ENCODE peak calls at places on chromosome 16, in seven cellular contexts. H is thoracic aorta; N is glutamatergic neuron; B is cardiac muscle cell; K is GM06990; X is activated CD8-positive, alpha-beta T cell treated with anti-CD3 and anti-CD28 coated beads for 36 hours; P is uterus. Q is an unnamed sample.

GRCh38 chr16:16050106-16050505 is 100.7 kb downstream of the ABCC1 start:
- DNase-seq in H (no peak), N (no peak), B (no peak), K (no peak), X (no peak), P (no peak), Q (no peak)

GRCh38 chr16:80150978-80151705 is 389.7 kb upstream of the DYNLRB2 start:
- DNase-seq in H (no peak), N (no peak), B (no peak), K (no peak), X (no peak), P (no peak), Q (no peak)

GRCh38 chr16:86700396-86700945 is 122.1 kb downstream of the FOXL1 start:
- DNase-seq in H (no peak), N (no peak), B (no peak), K (no peak), X (no peak), P (no peak), Q (no peak)

GRCh38 chr16:85551319-85551978 is 61.7 kb upstream of the GSE1 start:
- DNase-seq in H (no peak), N (no peak), B (no peak), K (no peak), X (peak), P (no peak), Q (no peak)

GRCh38 chr16:46568472-46569230 is 52.5 kb downstream of the SHCBP1 start:
- DNase-seq in H (no peak), N (no peak), B (no peak), K (no peak), X (no peak), P (no peak), Q (no peak)

GRCh38 chr16:67013823-67014640 is 14.9 kb upstream of the CBFB start:
- DNase-seq in H (no peak), N (peak), B (peak), K (peak), X (peak), P (peak), Q (peak)

GRCh38 chr16:29806096-29806579 is at the start of gene MAZ:
- DNase-seq in H (no peak), N (no peak), B (peak), K (peak), X (no peak), P (no peak), Q (no peak)

GRCh38 chr16:67951485-67951884 is 7.6 kb upstream of the LCAT start:
- DNase-seq in H (no peak), N (no peak), B (no peak), K (no peak), X (no peak), P (no peak), Q (peak)

GRCh38 chr16:51374346-51374745 is 223.3 kb upstream of the SALL1 start:
- DNase-seq in H (no peak), N (no peak), B (peak), K (no peak), X (no peak), P (no peak), Q (no peak)

GRCh38 chr16:12470311-12471229 is 333.1 kb downstream of the CPPED1 start:
- DNase-seq in H (peak), N (no peak), B (no peak), K (no peak), X (no peak), P (peak), Q (no peak)

GRCh38 chr16:68491576-68491950 is 43.3 kb upstream of the SMPD3 start:
- DNase-seq in H (no peak), N (no peak), B (no peak), K (no peak), X (no peak), P (no peak), Q (no peak)

GRCh38 chr16:23435500-23435899 is 17.5 kb downstream of the COG7 start:
- DNase-seq in H (no peak), N (peak), B (peak), K (peak), X (peak), P (peak), Q (peak)

GRCh38 chr16:24337013-24337412 is 80.9 kb downstream of the CACNG3 start:
- DNase-seq in H (no peak), N (no peak), B (no peak), K (no peak), X (no peak), P (no peak), Q (no peak)

GRCh38 chr16:51445250-51445649 is 294.2 kb upstream of the SALL1 start:
- DNase-seq in H (no peak), N (no peak), B (no peak), K (no peak), X (no peak), P (no peak), Q (no peak)

GRCh38 chr16:69107311-69107962 is 2.0 kb downstream of the HAS3 start:
- DNase-seq in H (no peak), N (peak), B (no peak), K (no peak), X (no peak), P (no peak), Q (no peak)

DNA sequence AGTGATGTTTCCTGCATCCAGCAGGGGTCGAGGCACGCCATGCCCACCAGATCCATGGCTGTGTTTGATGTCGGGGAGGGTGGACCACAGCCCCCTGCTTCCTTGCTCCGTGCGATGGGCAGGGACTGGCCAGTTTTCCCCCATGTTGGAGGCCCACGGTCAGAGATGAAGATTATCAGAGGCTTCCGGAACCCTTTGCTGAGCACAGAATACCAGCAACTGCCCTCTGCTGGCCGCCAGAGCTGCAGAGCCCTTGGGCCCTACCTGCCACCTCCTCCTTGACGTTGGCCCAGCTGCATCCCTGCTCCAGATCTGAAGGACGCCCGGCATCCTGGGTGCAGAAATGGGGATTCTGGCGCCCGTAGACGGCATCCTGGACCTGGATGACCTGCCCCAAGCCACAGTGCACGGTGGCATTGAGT is 23.7 kb upstream of the BCO1 start:
- DNase-seq in H (no peak), N (peak), B (peak), K (no peak), X (peak), P (no peak), Q (no peak)
- TF ChIP-seq CTCF in H (no peak), N (peak), B (peak), K (peak), X (no peak), P (peak), Q (peak)

GRCh38 chr16:61665512-61665911 is 370.7 kb downstream of the CDH8 start:
- DNase-seq in H (no peak), N (no peak), B (no peak), K (no peak), X (no peak), P (no peak), Q (no peak)
- TF ChIP-seq CTCF in H (no peak), N (no peak), B (no peak), K (no peak), X (no peak), P (no peak), Q (no peak)

GRCh38 chr16:88132836-88133506 is 181.7 kb downstream of the BANP start:
- DNase-seq in H (no peak), N (peak), B (no peak), K (no peak), X (no peak), P (no peak), Q (peak)

GRCh38 chr16:88133507-88133843 is 182.2 kb downstream of the BANP start:
- DNase-seq in H (no peak), N (no peak), B (no peak), K (no peak), X (no peak), P (no peak), Q (no peak)

GRCh38 chr16:88130681-88131080 is 179.4 kb downstream of the BANP start:
- DNase-seq in H (no peak), N (no peak), B (no peak), K (no peak), X (no peak), P (no peak), Q (no peak)

GRCh38 chr16:88131256-88131655 is 180.0 kb downstream of the BANP start:
- DNase-seq in H (no peak), N (no peak), B (no peak), K (no peak), X (no peak), P (no peak), Q (no peak)

DNA sequence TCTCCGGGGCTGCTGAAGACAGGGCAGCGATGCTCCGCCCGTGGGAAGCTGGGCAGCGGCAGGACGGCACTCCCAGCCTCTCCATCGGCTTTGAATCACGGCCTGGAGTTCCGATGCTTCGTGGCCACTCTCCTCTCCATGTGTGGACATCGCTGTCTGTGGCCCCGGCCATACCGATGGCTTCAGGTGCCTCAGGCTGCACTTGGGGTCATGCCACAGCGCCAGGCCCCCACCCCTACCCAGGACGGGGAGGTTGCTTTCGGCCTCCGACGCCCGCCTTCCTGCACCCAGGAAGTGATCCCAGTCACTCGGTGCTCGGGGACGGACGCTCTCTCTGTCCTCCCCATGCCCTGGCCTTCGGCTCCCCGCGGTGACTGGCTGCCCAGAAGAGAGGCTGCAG is 180.7 kb downstream of the BANP start:
- DNase-seq in H (no peak), N (no peak), B (no peak), K (no peak), X (no peak), P (no peak), Q (no peak)
- TF ChIP-seq CTCF in H (no peak), N (no peak), B (no peak), K (no peak), X (no peak), P (no peak), Q (no peak)

DNA sequence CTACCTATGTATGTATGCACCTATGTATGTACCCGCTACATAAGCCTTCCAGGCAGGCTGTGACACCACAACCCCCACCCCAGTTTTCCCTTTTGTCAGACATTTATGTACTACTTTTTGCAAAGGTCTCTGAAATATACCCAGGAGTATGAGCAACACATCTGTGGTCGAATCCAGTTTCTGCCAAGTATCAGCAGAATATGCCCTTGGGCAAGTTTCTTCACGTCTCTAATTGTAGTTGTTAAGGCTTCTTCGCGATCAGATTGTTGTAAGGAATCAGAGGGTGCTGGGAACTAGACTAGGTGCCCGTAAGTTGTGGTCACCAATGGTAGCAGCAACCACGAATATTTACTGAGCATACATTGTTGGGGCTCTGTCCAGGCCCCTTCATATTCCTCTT is 16.4 kb downstream of the NUDT7 start:
- DNase-seq in H (no peak), N (no peak), B (no peak), K (no peak), X (no peak), P (no peak), Q (no peak)
- TF ChIP-seq CTCF in H (no peak), N (no peak), B (no peak), K (no peak), X (no peak), P (no peak), Q (no peak)

GRCh38 chr16:57734308-57734924 is 1.2 kb upstream of the KATNB1 start:
- DNase-seq in H (no peak), N (no peak), B (no peak), K (no peak), X (no peak), P (no peak), Q (no peak)

GRCh38 chr16:57734925-57735754 is 430 bp upstream of the KATNB1 start:
- DNase-seq in H (peak), N (peak), B (peak), K (peak), X (peak), P (peak), Q (peak)

GRCh38 chr16:57738844-57739243 is 3.3 kb downstream of the KATNB1 start:
- DNase-seq in H (no peak), N (no peak), B (no peak), K (no peak), X (no peak), P (no peak), Q (no peak)

GRCh38 chr16:57735755-57736418 is at the start of gene KATNB1:
- DNase-seq in H (no peak), N (no peak), B (no peak), K (no peak), X (no peak), P (no peak), Q (no peak)

GRCh38 chr16:57736419-57737281 is 1.1 kb downstream of the KATNB1 start:
- DNase-seq in H (no peak), N (no peak), B (peak), K (no peak), X (peak), P (no peak), Q (peak)
- TF ChIP-seq CTCF in H (no peak), N (no peak), B (peak), K (no peak), X (no peak), P (no peak), Q (peak)

DNA sequence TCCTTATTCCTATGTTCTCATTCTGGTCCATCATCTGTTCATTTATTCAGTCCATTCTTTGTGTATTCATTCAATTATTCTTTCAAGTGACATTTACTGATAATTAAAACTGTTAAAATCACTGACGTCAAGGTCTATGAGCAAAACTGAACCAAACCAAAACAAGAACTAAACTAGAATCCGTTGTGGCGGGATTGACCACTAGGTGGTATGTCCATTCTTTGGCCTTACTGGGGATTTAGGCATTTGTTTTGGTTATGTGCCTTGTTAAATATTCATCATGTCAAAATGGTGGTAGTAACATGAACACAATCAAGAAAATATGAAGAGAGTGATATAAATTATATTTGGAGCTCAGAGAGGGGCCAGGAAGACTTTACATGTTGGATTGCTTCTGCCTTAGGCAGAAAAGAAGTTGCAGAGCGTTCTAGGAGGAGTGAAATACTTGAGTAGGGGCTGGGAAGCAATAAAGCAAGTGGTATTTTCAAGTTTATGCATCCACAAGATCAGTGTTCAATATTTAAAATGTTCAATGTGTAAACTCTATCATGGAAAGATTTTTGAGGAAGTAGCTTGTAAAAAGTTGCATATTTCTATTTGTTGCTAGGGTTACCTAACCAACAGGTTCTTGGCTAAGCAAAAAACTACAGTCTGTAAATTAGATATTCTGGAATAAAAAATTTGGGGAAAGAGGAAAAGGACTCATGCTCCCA is 129.0 kb downstream of the CDH13 start:
- DNase-seq in H (no peak), N (no peak), B (peak), K (no peak), X (no peak), P (no peak), Q (no peak)
- TF ChIP-seq CTCF in H (no peak), N (peak), B (peak), K (peak), X (no peak), P (no peak), Q (no peak)

GRCh38 chr16:50368410-50369132 is at the start of gene BRD7:
- DNase-seq in H (no peak), N (peak), B (peak), K (peak), X (peak), P (peak), Q (peak)

GRCh38 chr16:50371036-50371716 is 2.4 kb upstream of the BRD7 start:
- DNase-seq in H (no peak), N (no peak), B (no peak), K (no peak), X (no peak), P (no peak), Q (no peak)

GRCh38 chr16:50367777-50368409 is 895 bp downstream of the BRD7 start:
- DNase-seq in H (no peak), N (no peak), B (no peak), K (no peak), X (no peak), P (no peak), Q (no peak)

GRCh38 chr16:50371936-50372595 is 3.3 kb upstream of the BRD7 start:
- DNase-seq in H (no peak), N (peak), B (peak), K (no peak), X (peak), P (no peak), Q (peak)

DNA sequence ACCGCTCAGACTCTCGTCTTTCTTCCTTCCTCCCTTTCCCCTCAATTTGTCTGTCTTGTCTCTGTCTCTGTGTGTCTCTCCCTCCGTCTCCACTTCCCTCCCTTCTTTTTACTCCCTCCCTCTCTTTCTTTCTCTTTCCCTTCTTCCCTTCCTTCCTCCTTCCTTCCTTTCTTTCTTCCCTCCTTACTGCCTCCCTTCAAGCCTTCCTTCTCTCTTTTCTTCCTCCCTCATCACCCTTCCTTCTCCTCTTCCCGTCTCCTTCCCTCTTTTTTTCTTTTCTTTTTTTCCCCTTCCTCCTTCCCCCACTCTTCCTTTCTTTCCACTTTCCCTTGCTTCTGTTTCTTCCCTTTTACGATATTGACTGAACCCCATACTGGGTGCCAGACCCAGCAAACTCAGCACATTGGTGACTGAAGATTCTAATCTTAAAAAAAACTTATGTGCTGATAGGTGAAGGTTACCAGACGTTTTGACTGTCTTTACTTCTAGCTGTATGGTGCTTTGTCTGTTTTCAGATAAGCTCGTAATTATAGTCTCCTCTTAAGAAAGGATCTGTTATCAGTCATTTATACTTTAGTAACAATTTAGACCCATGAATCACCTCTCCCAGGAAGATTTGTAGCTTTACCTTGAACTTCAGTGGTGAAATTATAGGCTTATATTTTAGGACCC is 481 bp upstream of the BRD7 start:
- DNase-seq in H (no peak), N (no peak), B (no peak), K (no peak), X (no peak), P (no peak), Q (no peak)
- TF ChIP-seq CTCF in H (no peak), N (no peak), B (no peak), K (no peak), X (no peak), P (no peak), Q (no peak)

GRCh38 chr16:88699180-88699579 is 7.0 kb downstream of the RNF166 start:
- DNase-seq in H (no peak), N (no peak), B (no peak), K (no peak), X (no peak), P (no peak), Q (no peak)

GRCh38 chr16:88697116-88697830 is 8.9 kb downstream of the RNF166 start:
- DNase-seq in H (no peak), N (no peak), B (no peak), K (no peak), X (no peak), P (no peak), Q (no peak)

GRCh38 chr16:88698694-88699045 is 7.5 kb downstream of the RNF166 start:
- DNase-seq in H (no peak), N (no peak), B (no peak), K (no peak), X (no peak), P (no peak), Q (no peak)

GRCh38 chr16:88696441-88696840 is 9.8 kb downstream of the RNF166 start:
- DNase-seq in H (no peak), N (no peak), B (no peak), K (no peak), X (no peak), P (no peak), Q (no peak)

GRCh38 chr16:88697831-88698693 is 8.1 kb downstream of the RNF166 start:
- DNase-seq in H (no peak), N (no peak), B (no peak), K (no peak), X (peak), P (no peak), Q (no peak)
- TF ChIP-seq CTCF in H (no peak), N (no peak), B (peak), K (peak), X (peak), P (no peak), Q (peak)

GRCh38 chr16:2027024-2028010 is 615 bp downstream of the NHERF2 start:
- DNase-seq in H (no peak), N (peak), B (peak), K (peak), X (no peak), P (no peak), Q (no peak)
- TF ChIP-seq CTCF in H (no peak), N (no peak), B (no peak), K (no peak), X (peak), P (no peak), Q (no peak)

GRCh38 chr16:65667013-65667578 is 545.2 kb upstream of the CDH11 start:
- DNase-seq in H (no peak), N (no peak), B (peak), K (no peak), X (no peak), P (no peak), Q (no peak)
- TF ChIP-seq CTCF in H (no peak), N (no peak), B (peak), K (no peak), X (no peak), P (no peak), Q (peak)